ENCODE peak calls at places on chromosomes 7 and 10, in seven cellular contexts. One of them, this sample, is unnamed.

GRCh38 chr10:93815304-93816091 is 57.8 kb downstream of the LGI1 start:
- DNase-seq in neuronal stem cell: peak
- DNase-seq in mesenchymal stem cell: peak
- DNase-seq in H1: no peak
- DNase-seq in mesendoderm: peak
- DNase-seq in IMR-90: no peak
- DNase-seq in trophoblast cell: no peak
- DNase-seq in this sample: peak

GRCh38 chr7:129213828-129214227 is 11.0 kb upstream of the AHCYL2 start:
- DNase-seq in mesenchymal stem cell: no peak
- DNase-seq in H1: peak
- DNase-seq in trophoblast cell: peak
- DNase-seq in mesendoderm: peak
- DNase-seq in IMR-90: no peak
- DNase-seq in neuronal stem cell: no peak
- DNase-seq in this sample: peak

GRCh38 chr10:128943111-128943510 is 523.9 kb upstream of the MGMT start:
- DNase-seq in H1: no peak
- DNase-seq in trophoblast cell: no peak
- DNase-seq in IMR-90: no peak
- DNase-seq in neuronal stem cell: no peak
- DNase-seq in mesenchymal stem cell: no peak
- DNase-seq in mesendoderm: no peak
- DNase-seq in this sample: no peak

GRCh38 chr7:3294432-3295100 is 6.5 kb upstream of the SDK1 start:
- DNase-seq in mesenchymal stem cell: no peak
- DNase-seq in mesendoderm: peak
- DNase-seq in trophoblast cell: no peak
- DNase-seq in neuronal stem cell: no peak
- DNase-seq in IMR-90: no peak
- DNase-seq in H1: no peak
- DNase-seq in this sample: peak

GRCh38 chr10:58868736-58869435 is 307.6 kb upstream of the PHYHIPL start:
- DNase-seq in neuronal stem cell: no peak
- DNase-seq in trophoblast cell: no peak
- DNase-seq in mesendoderm: no peak
- DNase-seq in IMR-90: peak
- DNase-seq in mesenchymal stem cell: no peak
- DNase-seq in H1: no peak
- DNase-seq in this sample: no peak

GRCh38 chr10:59942556-59942955 is 36.2 kb upstream of the CCDC6 start:
- DNase-seq in mesenchymal stem cell: no peak
- DNase-seq in neuronal stem cell: no peak
- DNase-seq in IMR-90: no peak
- DNase-seq in mesendoderm: no peak
- DNase-seq in H1: no peak
- DNase-seq in trophoblast cell: peak
- DNase-seq in this sample: no peak

GRCh38 chr10:8428654-8429053 is 374.2 kb downstream of the GATA3 start:
- DNase-seq in H1: peak
- DNase-seq in trophoblast cell: no peak
- DNase-seq in mesenchymal stem cell: no peak
- DNase-seq in neuronal stem cell: no peak
- DNase-seq in mesendoderm: peak
- DNase-seq in IMR-90: no peak
- DNase-seq in this sample: peak

GRCh38 chr7:22350466-22351328 is 6.3 kb downstream of the RAPGEF5 start:
- DNase-seq in trophoblast cell: peak
- DNase-seq in H1: no peak
- DNase-seq in mesenchymal stem cell: peak
- DNase-seq in IMR-90: peak
- DNase-seq in mesendoderm: peak
- DNase-seq in neuronal stem cell: no peak
- DNase-seq in this sample: no peak

GRCh38 chr10:94088926-94089381 is 95.2 kb downstream of the PLCE1 start:
- DNase-seq in trophoblast cell: no peak
- DNase-seq in mesendoderm: no peak
- DNase-seq in neuronal stem cell: no peak
- DNase-seq in mesenchymal stem cell: peak
- DNase-seq in IMR-90: peak
- DNase-seq in H1: no peak
- DNase-seq in this sample: no peak

GRCh38 chr10:31399631-31400030 is 80.6 kb downstream of the ZEB1 start:
- DNase-seq in trophoblast cell: no peak
- DNase-seq in mesenchymal stem cell: no peak
- DNase-seq in H1: no peak
- DNase-seq in neuronal stem cell: no peak
- DNase-seq in IMR-90: no peak
- DNase-seq in mesendoderm: no peak
- DNase-seq in this sample: no peak

GRCh38 chr7:28572321-28573058 is 160.2 kb downstream of the CREB5 start:
- DNase-seq in IMR-90: no peak
- DNase-seq in mesendoderm: no peak
- DNase-seq in trophoblast cell: no peak
- DNase-seq in mesenchymal stem cell: no peak
- DNase-seq in neuronal stem cell: no peak
- DNase-seq in H1: no peak
- DNase-seq in this sample: no peak

GRCh38 chr7:10740805-10741204 is 232.9 kb upstream of the PHF14 start:
- DNase-seq in mesendoderm: no peak
- DNase-seq in H1: no peak
- DNase-seq in mesenchymal stem cell: no peak
- DNase-seq in trophoblast cell: no peak
- DNase-seq in neuronal stem cell: no peak
- DNase-seq in IMR-90: no peak
- DNase-seq in this sample: no peak

GRCh38 chr7:1843271-1843861 is 173.3 kb downstream of the ELFN1 start:
- DNase-seq in trophoblast cell: no peak
- DNase-seq in mesendoderm: no peak
- DNase-seq in H1: no peak
- DNase-seq in neuronal stem cell: no peak
- DNase-seq in mesenchymal stem cell: peak
- DNase-seq in IMR-90: peak
- DNase-seq in this sample: no peak

GRCh38 chr10:112210672-112211071 is 27.1 kb upstream of the GPAM start:
- DNase-seq in IMR-90: no peak
- DNase-seq in mesenchymal stem cell: no peak
- DNase-seq in trophoblast cell: no peak
- DNase-seq in H1: no peak
- DNase-seq in neuronal stem cell: no peak
- DNase-seq in mesendoderm: no peak
- DNase-seq in this sample: no peak
- H3K9ac ChIP-seq in IMR-90: no peak
- H3K9ac ChIP-seq in mesenchymal stem cell: no peak
- H3K9ac ChIP-seq in trophoblast cell: no peak
- H3K9ac ChIP-seq in H1: no peak
- H3K9ac ChIP-seq in neuronal stem cell: no peak
- H3K9ac ChIP-seq in mesendoderm: no peak
- H3K9ac ChIP-seq in this sample: no peak

DNA sequence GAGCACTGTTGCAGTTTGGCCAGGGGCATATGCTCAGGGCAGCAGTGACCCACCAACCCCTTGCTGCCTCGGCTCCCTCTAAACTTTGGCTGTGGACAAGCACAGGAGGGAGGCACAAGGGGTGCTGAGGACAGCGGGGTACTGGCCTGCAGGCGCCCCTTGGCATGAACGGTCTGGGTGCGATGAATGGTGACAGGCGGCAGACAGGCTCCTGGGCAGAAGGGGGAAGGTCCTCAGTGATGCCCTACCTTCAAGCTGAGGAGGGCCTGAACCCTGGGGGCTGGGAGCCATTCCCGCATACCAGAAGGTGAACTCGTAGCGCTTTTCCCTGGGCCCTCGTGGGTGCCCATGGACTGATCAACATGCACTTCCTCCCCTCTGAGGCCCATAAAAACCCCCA is 567.1 kb downstream of the GRM8 start:
- DNase-seq in IMR-90: no peak
- DNase-seq in trophoblast cell: no peak
- DNase-seq in neuronal stem cell: no peak
- DNase-seq in mesenchymal stem cell: no peak
- DNase-seq in mesendoderm: no peak
- DNase-seq in H1: no peak
- DNase-seq in this sample: no peak
- H2BK5ac ChIP-seq in IMR-90: no peak
- H2BK5ac ChIP-seq in trophoblast cell: no peak
- H2BK5ac ChIP-seq in neuronal stem cell: no peak
- H2BK5ac ChIP-seq in mesenchymal stem cell: no peak
- H2BK5ac ChIP-seq in mesendoderm: no peak
- H2BK5ac ChIP-seq in H1: no peak
- H2BK5ac ChIP-seq in this sample: no peak

GRCh38 chr10:133297504-133297903 is 11.2 kb downstream of the TUBGCP2 start:
- DNase-seq in neuronal stem cell: no peak
- DNase-seq in H1: no peak
- DNase-seq in IMR-90: no peak
- DNase-seq in trophoblast cell: no peak
- DNase-seq in mesendoderm: no peak
- DNase-seq in mesenchymal stem cell: no peak
- DNase-seq in this sample: no peak
- H3K18ac ChIP-seq in neuronal stem cell: no peak
- H3K18ac ChIP-seq in H1: no peak
- H3K18ac ChIP-seq in IMR-90: no peak
- H3K18ac ChIP-seq in trophoblast cell: no peak
- H3K18ac ChIP-seq in mesendoderm: no peak
- H3K18ac ChIP-seq in mesenchymal stem cell: no peak
- H3K18ac ChIP-seq in this sample: no peak

GRCh38 chr10:51821045-51821444 is 121.7 kb upstream of the CSTF2T start:
- DNase-seq in H1: no peak
- DNase-seq in trophoblast cell: no peak
- DNase-seq in neuronal stem cell: no peak
- DNase-seq in mesendoderm: no peak
- DNase-seq in mesenchymal stem cell: peak
- DNase-seq in IMR-90: no peak
- DNase-seq in this sample: no peak

DNA sequence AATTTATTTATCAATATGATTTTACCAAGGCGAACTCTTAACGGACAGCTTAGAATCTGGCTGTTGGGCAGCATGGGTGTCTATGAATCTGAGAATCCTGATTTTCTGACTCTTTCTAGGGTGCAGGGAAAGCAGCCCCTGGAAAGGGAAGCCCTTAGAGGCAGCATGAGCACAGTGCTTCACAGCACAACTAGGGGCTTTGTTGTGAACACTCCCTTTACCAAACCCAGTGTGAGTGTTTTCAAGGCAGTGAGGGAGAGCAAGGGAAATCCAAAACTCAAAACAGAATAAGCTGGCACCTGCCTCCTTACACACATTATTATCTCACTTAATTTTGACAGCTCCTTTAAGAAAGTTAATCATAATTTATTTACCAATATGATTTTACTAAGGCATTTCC is 116.3 kb upstream of the CSTF2T start:
- DNase-seq in neuronal stem cell: no peak
- DNase-seq in H1: no peak
- DNase-seq in mesenchymal stem cell: no peak
- DNase-seq in trophoblast cell: no peak
- DNase-seq in IMR-90: no peak
- DNase-seq in mesendoderm: no peak
- DNase-seq in this sample: no peak
- H3K9ac ChIP-seq in neuronal stem cell: no peak
- H3K9ac ChIP-seq in H1: no peak
- H3K9ac ChIP-seq in mesenchymal stem cell: no peak
- H3K9ac ChIP-seq in trophoblast cell: no peak
- H3K9ac ChIP-seq in IMR-90: no peak
- H3K9ac ChIP-seq in mesendoderm: no peak
- H3K9ac ChIP-seq in this sample: no peak

DNA sequence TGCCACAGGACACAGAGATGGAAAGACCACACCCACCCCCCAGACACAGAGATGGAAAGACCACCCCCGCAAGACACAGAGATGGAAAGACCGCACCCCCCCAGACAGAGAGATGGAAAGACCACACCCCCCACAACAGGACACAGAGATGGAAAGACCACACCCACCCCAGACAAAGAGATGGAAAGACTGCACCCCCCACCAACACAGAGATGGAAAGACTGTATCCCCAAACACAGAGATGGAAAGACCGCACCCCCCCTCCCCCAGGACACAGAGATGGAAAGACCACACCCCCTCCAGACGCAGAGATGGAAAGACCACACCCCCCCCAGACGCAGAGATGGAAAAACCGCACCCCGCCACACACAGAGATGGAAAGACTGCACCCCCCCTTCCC is 8.0 kb downstream of the ZNF511 start:
- DNase-seq in mesendoderm: no peak
- DNase-seq in IMR-90: no peak
- DNase-seq in mesenchymal stem cell: no peak
- DNase-seq in trophoblast cell: no peak
- DNase-seq in neuronal stem cell: no peak
- DNase-seq in H1: no peak
- DNase-seq in this sample: no peak
- H2BK5ac ChIP-seq in mesendoderm: no peak
- H2BK5ac ChIP-seq in IMR-90: no peak
- H2BK5ac ChIP-seq in mesenchymal stem cell: no peak
- H2BK5ac ChIP-seq in trophoblast cell: no peak
- H2BK5ac ChIP-seq in neuronal stem cell: no peak
- H2BK5ac ChIP-seq in H1: no peak
- H2BK5ac ChIP-seq in this sample: no peak

DNA sequence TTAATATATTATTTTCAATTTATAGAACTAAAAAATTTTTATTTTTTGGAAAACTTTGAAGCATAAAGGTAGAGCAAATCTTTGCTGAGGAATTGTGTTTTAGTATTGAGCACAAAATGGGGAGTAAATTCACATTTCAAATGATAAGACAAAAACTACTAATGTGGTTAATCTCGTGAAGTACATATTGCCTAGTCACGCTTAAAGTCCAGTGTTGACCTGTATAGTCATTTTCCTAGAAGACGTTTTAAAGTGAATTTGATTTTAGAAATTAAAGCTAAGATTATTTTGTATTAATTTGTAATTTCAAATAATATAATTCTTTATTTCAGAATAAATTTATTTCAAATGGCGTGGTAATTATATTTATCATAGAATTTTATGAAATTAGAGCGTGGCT is 57.2 kb upstream of the MSRB2 start:
- DNase-seq in mesendoderm: no peak
- DNase-seq in neuronal stem cell: no peak
- DNase-seq in IMR-90: no peak
- DNase-seq in mesenchymal stem cell: no peak
- DNase-seq in H1: no peak
- DNase-seq in trophoblast cell: no peak
- DNase-seq in this sample: no peak
- H3K18ac ChIP-seq in mesendoderm: no peak
- H3K18ac ChIP-seq in neuronal stem cell: no peak
- H3K18ac ChIP-seq in IMR-90: no peak
- H3K18ac ChIP-seq in mesenchymal stem cell: no peak
- H3K18ac ChIP-seq in H1: no peak
- H3K18ac ChIP-seq in trophoblast cell: no peak
- H3K18ac ChIP-seq in this sample: no peak

This sample was measured in H9.